ENCODE peak calls at places on chromosomes 12 and 14, in nine cellular contexts. One of them, this sample, is unnamed.

GRCh38 chr12:82176016-82176415 is 182.2 kb downstream of the CCDC59 start:
- DNase-seq in neuronal stem cell: no peak
- DNase-seq in endothelial cell of umbilical vein: no peak
- DNase-seq in H1: no peak
- DNase-seq in IMR-90: no peak
- DNase-seq in mammary epithelial cell: no peak
- DNase-seq in HCT116: no peak
- DNase-seq in A549: no peak
- DNase-seq in neural progenitor cell: no peak
- DNase-seq in this sample: no peak

GRCh38 chr14:22472935-22473854 is 115.8 kb downstream of the DAD1 start:
- DNase-seq in neuronal stem cell: peak
- DNase-seq in endothelial cell of umbilical vein: peak
- DNase-seq in H1: peak
- DNase-seq in IMR-90: peak
- DNase-seq in mammary epithelial cell: peak
- DNase-seq in HCT116: peak
- DNase-seq in A549: peak
- DNase-seq in neural progenitor cell: peak
- DNase-seq in this sample: peak

GRCh38 chr14:71116206-71117122 is 209.2 kb downstream of the PCNX1 start:
- DNase-seq in neuronal stem cell: no peak
- DNase-seq in endothelial cell of umbilical vein: no peak
- DNase-seq in H1: no peak
- DNase-seq in IMR-90: no peak
- DNase-seq in mammary epithelial cell: no peak
- DNase-seq in HCT116: no peak
- DNase-seq in A549: no peak
- DNase-seq in neural progenitor cell: no peak
- DNase-seq in this sample: no peak

GRCh38 chr14:101061411-101062064 is 158.0 kb upstream of the RTL1 start:
- DNase-seq in neuronal stem cell: no peak
- DNase-seq in endothelial cell of umbilical vein: no peak
- DNase-seq in H1: no peak
- DNase-seq in IMR-90: no peak
- DNase-seq in mammary epithelial cell: no peak
- DNase-seq in HCT116: no peak
- DNase-seq in A549: no peak
- DNase-seq in neural progenitor cell: no peak
- DNase-seq in this sample: no peak

GRCh38 chr12:3172124-3173007 is 95.2 kb downstream of the TSPAN9 start:
- DNase-seq in neuronal stem cell: no peak
- DNase-seq in endothelial cell of umbilical vein: no peak
- DNase-seq in H1: no peak
- DNase-seq in IMR-90: no peak
- DNase-seq in mammary epithelial cell: no peak
- DNase-seq in HCT116: no peak
- DNase-seq in A549: no peak
- DNase-seq in neural progenitor cell: no peak
- DNase-seq in this sample: peak

GRCh38 chr14:24673534-24674203 is 39.7 kb upstream of the GZMB start:
- DNase-seq in neuronal stem cell: no peak
- DNase-seq in endothelial cell of umbilical vein: no peak
- DNase-seq in H1: no peak
- DNase-seq in IMR-90: no peak
- DNase-seq in mammary epithelial cell: peak
- DNase-seq in HCT116: no peak
- DNase-seq in A549: no peak
- DNase-seq in neural progenitor cell: no peak
- DNase-seq in this sample: no peak

GRCh38 chr14:42782744-42783143 is 1176.1 kb downstream of the LRFN5 start:
- DNase-seq in neuronal stem cell: no peak
- DNase-seq in endothelial cell of umbilical vein: no peak
- DNase-seq in H1: no peak
- DNase-seq in IMR-90: no peak
- DNase-seq in mammary epithelial cell: no peak
- DNase-seq in HCT116: no peak
- DNase-seq in A549: no peak
- DNase-seq in neural progenitor cell: no peak
- DNase-seq in this sample: no peak

GRCh38 chr14:27739657-27740156 is 1026.9 kb upstream of the FOXG1 start:
- DNase-seq in neuronal stem cell: no peak
- DNase-seq in endothelial cell of umbilical vein: no peak
- DNase-seq in H1: no peak
- DNase-seq in IMR-90: no peak
- DNase-seq in mammary epithelial cell: no peak
- DNase-seq in HCT116: no peak
- DNase-seq in A549: no peak
- DNase-seq in neural progenitor cell: no peak
- DNase-seq in this sample: no peak

GRCh38 chr12:93957180-93957579 is 191.2 kb upstream of the PLXNC1 start:
- DNase-seq in neuronal stem cell: no peak
- DNase-seq in endothelial cell of umbilical vein: no peak
- DNase-seq in H1: no peak
- DNase-seq in IMR-90: no peak
- DNase-seq in mammary epithelial cell: no peak
- DNase-seq in HCT116: no peak
- DNase-seq in A549: no peak
- DNase-seq in neural progenitor cell: no peak
- DNase-seq in this sample: no peak

GRCh38 chr12:93956551-93956950 is 191.8 kb upstream of the PLXNC1 start:
- DNase-seq in neuronal stem cell: no peak
- DNase-seq in endothelial cell of umbilical vein: no peak
- DNase-seq in H1: no peak
- DNase-seq in IMR-90: no peak
- DNase-seq in mammary epithelial cell: no peak
- DNase-seq in HCT116: no peak
- DNase-seq in A549: no peak
- DNase-seq in neural progenitor cell: no peak
- DNase-seq in this sample: no peak

GRCh38 chr12:93957870-93958269 is 190.5 kb upstream of the PLXNC1 start:
- DNase-seq in neuronal stem cell: no peak
- DNase-seq in endothelial cell of umbilical vein: no peak
- DNase-seq in H1: no peak
- DNase-seq in IMR-90: peak
- DNase-seq in mammary epithelial cell: no peak
- DNase-seq in HCT116: no peak
- DNase-seq in A549: no peak
- DNase-seq in neural progenitor cell: no peak
- DNase-seq in this sample: no peak

GRCh38 chr12:93950321-93950720 is 198.1 kb upstream of the PLXNC1 start:
- DNase-seq in neuronal stem cell: no peak
- DNase-seq in endothelial cell of umbilical vein: no peak
- DNase-seq in H1: no peak
- DNase-seq in IMR-90: no peak
- DNase-seq in mammary epithelial cell: no peak
- DNase-seq in HCT116: no peak
- DNase-seq in A549: no peak
- DNase-seq in neural progenitor cell: no peak
- DNase-seq in this sample: no peak

GRCh38 chr12:93954160-93955112 is 193.9 kb upstream of the PLXNC1 start:
- DNase-seq in neuronal stem cell: no peak
- DNase-seq in endothelial cell of umbilical vein: no peak
- DNase-seq in H1: no peak
- DNase-seq in IMR-90: peak
- DNase-seq in mammary epithelial cell: no peak
- DNase-seq in HCT116: no peak
- DNase-seq in A549: peak
- DNase-seq in neural progenitor cell: no peak
- DNase-seq in this sample: no peak
- H3K4me2 ChIP-seq in neuronal stem cell: no peak
- H3K4me2 ChIP-seq in endothelial cell of umbilical vein: no peak
- H3K4me2 ChIP-seq in H1: no peak
- H3K4me2 ChIP-seq in IMR-90: peak
- H3K4me2 ChIP-seq in mammary epithelial cell: no peak
- H3K4me2 ChIP-seq in HCT116: no peak
- H3K4me2 ChIP-seq in A549: peak
- H3K4me2 ChIP-seq in neural progenitor cell: no peak
- H3K4me2 ChIP-seq in this sample: no peak

GRCh38 chr14:56490379-56490778 is 89.2 kb upstream of the TMEM260 start:
- DNase-seq in neuronal stem cell: no peak
- DNase-seq in endothelial cell of umbilical vein: peak
- DNase-seq in H1: no peak
- DNase-seq in IMR-90: peak
- DNase-seq in mammary epithelial cell: peak
- DNase-seq in HCT116: peak
- DNase-seq in A549: peak
- DNase-seq in neural progenitor cell: peak
- DNase-seq in this sample: peak

GRCh38 chr14:56491299-56492285 is 88.0 kb upstream of the TMEM260 start:
- DNase-seq in neuronal stem cell: peak
- DNase-seq in endothelial cell of umbilical vein: peak
- DNase-seq in H1: peak
- DNase-seq in IMR-90: peak
- DNase-seq in mammary epithelial cell: peak
- DNase-seq in HCT116: peak
- DNase-seq in A549: peak
- DNase-seq in neural progenitor cell: peak
- DNase-seq in this sample: peak

GRCh38 chr14:56488306-56488705 is 91.3 kb upstream of the TMEM260 start:
- DNase-seq in neuronal stem cell: no peak
- DNase-seq in endothelial cell of umbilical vein: no peak
- DNase-seq in H1: no peak
- DNase-seq in IMR-90: no peak
- DNase-seq in mammary epithelial cell: peak
- DNase-seq in HCT116: no peak
- DNase-seq in A549: no peak
- DNase-seq in neural progenitor cell: no peak
- DNase-seq in this sample: no peak

GRCh38 chr14:56498112-56498511 is 81.5 kb upstream of the TMEM260 start:
- DNase-seq in neuronal stem cell: no peak
- DNase-seq in endothelial cell of umbilical vein: no peak
- DNase-seq in H1: no peak
- DNase-seq in IMR-90: no peak
- DNase-seq in mammary epithelial cell: no peak
- DNase-seq in HCT116: no peak
- DNase-seq in A549: no peak
- DNase-seq in neural progenitor cell: no peak
- DNase-seq in this sample: no peak

DNA sequence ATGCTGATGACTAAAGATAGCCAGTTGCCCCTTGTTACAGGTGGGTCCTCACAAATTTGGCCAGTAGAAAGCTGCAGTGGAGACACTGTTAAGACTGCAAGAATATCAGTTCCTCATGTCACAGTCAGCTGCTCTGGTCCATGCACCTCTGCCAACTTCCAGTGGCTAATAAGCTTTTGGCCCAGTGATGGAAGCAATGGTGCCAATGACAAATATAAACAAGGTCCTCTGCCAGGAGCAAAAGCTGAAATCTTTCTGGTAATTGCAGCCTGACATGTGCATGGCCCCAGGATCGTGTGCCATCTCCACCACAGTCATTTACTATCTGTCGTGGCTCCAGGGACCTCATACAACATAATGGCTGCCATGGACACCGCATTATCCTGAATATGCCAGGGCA is 85.4 kb upstream of the TMEM260 start:
- DNase-seq in neuronal stem cell: no peak
- DNase-seq in endothelial cell of umbilical vein: no peak
- DNase-seq in H1: no peak
- DNase-seq in IMR-90: no peak
- DNase-seq in mammary epithelial cell: no peak
- DNase-seq in HCT116: no peak
- DNase-seq in A549: no peak
- DNase-seq in neural progenitor cell: no peak
- DNase-seq in this sample: no peak
- H3K4me2 ChIP-seq in neuronal stem cell: no peak
- H3K4me2 ChIP-seq in endothelial cell of umbilical vein: no peak
- H3K4me2 ChIP-seq in H1: no peak
- H3K4me2 ChIP-seq in IMR-90: no peak
- H3K4me2 ChIP-seq in mammary epithelial cell: no peak
- H3K4me2 ChIP-seq in HCT116: no peak
- H3K4me2 ChIP-seq in A549: no peak
- H3K4me2 ChIP-seq in neural progenitor cell: no peak
- H3K4me2 ChIP-seq in this sample: no peak

GRCh38 chr12:49189731-49190314 is 943 bp upstream of the TUBA1A start:
- DNase-seq in neuronal stem cell: no peak
- DNase-seq in endothelial cell of umbilical vein: peak
- DNase-seq in H1: no peak
- DNase-seq in IMR-90: no peak
- DNase-seq in mammary epithelial cell: no peak
- DNase-seq in HCT116: no peak
- DNase-seq in A549: no peak
- DNase-seq in neural progenitor cell: no peak
- DNase-seq in this sample: no peak

GRCh38 chr12:49198431-49199155 is 9.7 kb upstream of the TUBA1A start:
- DNase-seq in neuronal stem cell: no peak
- DNase-seq in endothelial cell of umbilical vein: peak
- DNase-seq in H1: no peak
- DNase-seq in IMR-90: peak
- DNase-seq in mammary epithelial cell: peak
- DNase-seq in HCT116: no peak
- DNase-seq in A549: no peak
- DNase-seq in neural progenitor cell: peak
- DNase-seq in this sample: peak

GRCh38 chr12:49190317-49190716 is 1.4 kb upstream of the TUBA1A start:
- DNase-seq in neuronal stem cell: no peak
- DNase-seq in endothelial cell of umbilical vein: no peak
- DNase-seq in H1: no peak
- DNase-seq in IMR-90: no peak
- DNase-seq in mammary epithelial cell: no peak
- DNase-seq in HCT116: no peak
- DNase-seq in A549: no peak
- DNase-seq in neural progenitor cell: peak
- DNase-seq in this sample: no peak

GRCh38 chr12:49200882-49201594 is 12.2 kb upstream of the TUBA1A start:
- DNase-seq in neuronal stem cell: no peak
- DNase-seq in endothelial cell of umbilical vein: peak
- DNase-seq in H1: no peak
- DNase-seq in IMR-90: peak
- DNase-seq in mammary epithelial cell: peak
- DNase-seq in HCT116: peak
- DNase-seq in A549: peak
- DNase-seq in neural progenitor cell: no peak
- DNase-seq in this sample: peak

DNA sequence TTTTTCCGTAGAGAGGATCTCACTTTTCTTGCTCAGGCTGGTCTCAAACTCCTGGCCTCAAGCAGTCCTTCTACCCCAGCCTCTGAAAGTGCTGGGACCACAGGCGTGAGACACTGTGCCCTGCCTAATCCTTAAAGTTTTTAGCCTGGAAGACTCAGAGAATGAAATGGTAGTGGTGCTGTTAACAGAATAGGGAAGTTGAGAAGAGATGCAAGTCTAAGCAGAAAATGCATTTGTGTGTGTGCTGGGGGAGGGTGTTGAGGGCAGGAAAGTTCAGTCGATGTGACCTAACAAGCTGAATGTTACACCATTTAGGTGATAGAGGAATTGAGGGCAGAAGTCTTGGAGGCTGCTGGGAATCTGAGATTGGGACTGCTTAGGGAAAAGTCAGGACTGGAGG is 6.9 kb upstream of the TUBA1A start:
- DNase-seq in neuronal stem cell: no peak
- DNase-seq in endothelial cell of umbilical vein: no peak
- DNase-seq in H1: no peak
- DNase-seq in IMR-90: no peak
- DNase-seq in mammary epithelial cell: no peak
- DNase-seq in HCT116: no peak
- DNase-seq in A549: no peak
- DNase-seq in neural progenitor cell: no peak
- DNase-seq in this sample: no peak
- H3K4me2 ChIP-seq in neuronal stem cell: no peak
- H3K4me2 ChIP-seq in endothelial cell of umbilical vein: no peak
- H3K4me2 ChIP-seq in H1: no peak
- H3K4me2 ChIP-seq in IMR-90: no peak
- H3K4me2 ChIP-seq in mammary epithelial cell: no peak
- H3K4me2 ChIP-seq in HCT116: no peak
- H3K4me2 ChIP-seq in A549: no peak
- H3K4me2 ChIP-seq in neural progenitor cell: no peak
- H3K4me2 ChIP-seq in this sample: no peak

DNA sequence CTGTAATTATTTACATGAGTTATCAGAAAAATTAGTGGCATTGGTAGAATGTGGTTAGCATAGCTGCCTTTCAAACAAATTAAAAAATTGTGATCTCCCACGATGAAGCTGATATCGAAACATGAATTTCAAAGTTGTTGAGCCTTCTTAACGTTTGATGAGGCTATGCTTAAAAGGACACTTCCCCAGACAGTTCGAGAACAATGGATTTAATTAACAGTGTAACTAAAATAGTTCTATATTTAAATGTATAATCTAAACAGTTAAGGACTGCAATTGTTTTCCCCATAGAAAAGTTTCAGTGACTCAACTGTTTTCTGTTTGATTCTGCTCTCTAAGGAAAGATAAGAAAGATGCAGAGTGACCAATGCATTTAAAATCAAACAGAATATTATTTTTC is 1.6 kb downstream of the CLEC2B start:
- DNase-seq in neuronal stem cell: no peak
- DNase-seq in endothelial cell of umbilical vein: peak
- DNase-seq in H1: no peak
- DNase-seq in IMR-90: no peak
- DNase-seq in mammary epithelial cell: no peak
- DNase-seq in HCT116: no peak
- DNase-seq in A549: no peak
- DNase-seq in neural progenitor cell: no peak
- DNase-seq in this sample: no peak
- H3K4me2 ChIP-seq in neuronal stem cell: no peak
- H3K4me2 ChIP-seq in endothelial cell of umbilical vein: peak
- H3K4me2 ChIP-seq in H1: no peak
- H3K4me2 ChIP-seq in IMR-90: no peak
- H3K4me2 ChIP-seq in mammary epithelial cell: no peak
- H3K4me2 ChIP-seq in HCT116: no peak
- H3K4me2 ChIP-seq in A549: peak
- H3K4me2 ChIP-seq in neural progenitor cell: no peak
- H3K4me2 ChIP-seq in this sample: no peak